ENCODE peak calls at places on chromosome 6, in seven cellular contexts. W is ascending aorta, Z is Peyer's patch, M is substantia nigra, I is sigmoid colon, F is right cardiac atrium, N is HCT116. Q is an unnamed sample.

GRCh38 chr6:69936674-69937363 is 70.5 kb downstream of the COL19A1 start:
- DNase-seq in M (no peak), I (no peak), F (no peak), N (no peak), W (peak; percentile 65), Z (no peak), Q (no peak)

GRCh38 chr6:130322673-130323268 is 43.0 kb upstream of the TMEM200A start:
- DNase-seq in W (peak; percentile 63), N (peak; percentile 48), M (peak; percentile 7), I (no peak), Z (peak; percentile 34), F (peak; percentile 19), Q (peak; percentile 58)

GRCh38 chr6:135145509-135145865 is 35.6 kb upstream of the MYB start:
- DNase-seq in W (no peak), I (no peak), N (no peak), F (no peak), Z (no peak), M (no peak), Q (no peak)

GRCh38 chr6:32210191-32210601 is 13.7 kb downstream of the NOTCH4 start:
- DNase-seq in N (no peak), F (no peak), M (no peak), Z (no peak), W (no peak), I (peak; percentile 24), Q (no peak)

GRCh38 chr6:100078509-100078908 is 84.5 kb upstream of the MCHR2 start:
- DNase-seq in F (no peak), I (no peak), M (peak; percentile 11), N (peak; percentile 32), W (no peak), Z (no peak), Q (no peak)

GRCh38 chr6:168286116-168286515 is 33.5 kb downstream of the DACT2 start:
- DNase-seq in F (no peak), N (no peak), M (no peak), Z (no peak), I (no peak), W (no peak), Q (no peak)

GRCh38 chr6:126198581-126198980 is 141.3 kb upstream of the CENPW start:
- DNase-seq in N (no peak), Z (no peak), F (no peak), I (no peak), M (no peak), W (no peak), Q (no peak)

GRCh38 chr6:109979033-109979921 is 1.2 kb downstream of the GPR6 start:
- DNase-seq in N (no peak), M (peak; percentile 66), W (no peak), F (no peak), Z (no peak), I (no peak), Q (no peak)

GRCh38 chr6:113980937-113981554 is 10.1 kb upstream of the HDAC2 start:
- DNase-seq in W (no peak), M (no peak), F (no peak), I (no peak), Z (no peak), N (no peak), Q (no peak)

DNA sequence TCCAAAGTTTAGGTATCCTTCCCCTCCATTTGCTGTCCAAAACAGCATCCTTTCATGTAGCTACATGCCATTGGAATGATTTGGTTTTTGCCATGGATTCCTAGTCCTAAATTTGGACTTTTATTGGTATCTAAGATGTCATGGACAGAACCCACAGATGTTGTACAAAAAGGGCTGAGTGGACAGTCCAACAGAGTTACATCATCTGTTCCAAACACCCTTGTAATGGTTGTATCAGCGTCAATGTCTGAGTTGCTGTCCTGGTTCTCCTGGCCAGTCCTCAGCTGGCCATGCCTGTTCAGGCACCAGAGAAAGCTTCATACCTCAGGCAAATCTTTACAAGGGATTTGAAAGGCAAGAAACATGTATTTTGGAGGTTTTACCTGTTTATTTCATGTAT is 191.3 kb downstream of the ESR1 start:
- DNase-seq in M (no peak), N (no peak), I (no peak), W (no peak), F (no peak), Z (no peak), Q (peak; percentile 26)
- H3K27ac ChIP-seq in M (no peak overlapping the region), N (no peak overlapping the region), I (no peak overlapping the region), W (no peak overlapping the region), F (no peak overlapping the region), Z (no peak overlapping the region), Q (peak overlapping the region; percentile 64)

GRCh38 chr6:74167506-74167905 is 471.5 kb downstream of the CD109 start:
- DNase-seq in I (no peak), M (no peak), N (no peak), F (no peak), W (no peak), Z (no peak), Q (no peak)
- H3K27ac ChIP-seq in I (no peak overlapping the region), M (no peak overlapping the region), N (no peak overlapping the region), F (no peak overlapping the region), W (no peak overlapping the region), Z (no peak overlapping the region), Q (no peak overlapping the region)

GRCh38 chr6:151100326-151100725 is 139.4 kb upstream of the AKAP12 start:
- DNase-seq in I (peak; percentile 2), W (no peak), Z (no peak), F (no peak), M (no peak), N (no peak), Q (no peak)
- H3K27ac ChIP-seq in I (no peak overlapping the region), W (peak overlapping the region; percentile 59), Z (no peak overlapping the region), F (no peak overlapping the region), M (no peak overlapping the region), N (no peak overlapping the region), Q (peak overlapping the region; percentile 57)

GRCh38 chr6:157768863-157769551 is 54.0 kb upstream of the SNX9 start:
- DNase-seq in N (no peak), F (no peak), M (no peak), Z (peak; percentile 51), I (no peak), W (no peak), Q (no peak)

GRCh38 chr6:157767757-157768156 is 55.3 kb upstream of the SNX9 start:
- DNase-seq in I (no peak), F (no peak), Z (no peak), N (no peak), M (no peak), W (no peak), Q (no peak)

GRCh38 chr6:157768304-157768703 is 54.7 kb upstream of the SNX9 start:
- DNase-seq in W (no peak), N (no peak), M (no peak), I (no peak), F (no peak), Z (no peak), Q (no peak)

GRCh38 chr6:157770946-157771345 is 52.1 kb upstream of the SNX9 start:
- DNase-seq in N (no peak), F (no peak), M (no peak), W (no peak), Z (no peak), I (no peak), Q (no peak)

GRCh38 chr6:157769776-157770430 is 53.1 kb upstream of the SNX9 start:
- DNase-seq in F (no peak), N (no peak), Z (no peak), I (no peak), W (no peak), M (no peak), Q (no peak)
- H3K27ac ChIP-seq in F (no peak overlapping the region), N (no peak overlapping the region), Z (no peak overlapping the region), I (no peak overlapping the region), W (peak overlapping the region; percentile 68), M (no peak overlapping the region), Q (no peak overlapping the region)

GRCh38 chr6:104640141-104640700 is 219.5 kb downstream of the HACE1 start:
- DNase-seq in W (no peak), Z (no peak), F (no peak), N (no peak), M (no peak), I (no peak), Q (no peak)

GRCh38 chr6:104642871-104643270 is 216.8 kb downstream of the HACE1 start:
- DNase-seq in M (no peak), N (no peak), Z (no peak), W (no peak), I (no peak), F (no peak), Q (no peak)

GRCh38 chr6:104640761-104641160 is 219.0 kb downstream of the HACE1 start:
- DNase-seq in N (no peak), W (no peak), F (no peak), Z (no peak), I (no peak), M (no peak), Q (no peak)

GRCh38 chr6:104639671-104640070 is 220.0 kb downstream of the HACE1 start:
- DNase-seq in N (no peak), I (no peak), W (no peak), M (no peak), F (no peak), Z (no peak), Q (no peak)

DNA sequence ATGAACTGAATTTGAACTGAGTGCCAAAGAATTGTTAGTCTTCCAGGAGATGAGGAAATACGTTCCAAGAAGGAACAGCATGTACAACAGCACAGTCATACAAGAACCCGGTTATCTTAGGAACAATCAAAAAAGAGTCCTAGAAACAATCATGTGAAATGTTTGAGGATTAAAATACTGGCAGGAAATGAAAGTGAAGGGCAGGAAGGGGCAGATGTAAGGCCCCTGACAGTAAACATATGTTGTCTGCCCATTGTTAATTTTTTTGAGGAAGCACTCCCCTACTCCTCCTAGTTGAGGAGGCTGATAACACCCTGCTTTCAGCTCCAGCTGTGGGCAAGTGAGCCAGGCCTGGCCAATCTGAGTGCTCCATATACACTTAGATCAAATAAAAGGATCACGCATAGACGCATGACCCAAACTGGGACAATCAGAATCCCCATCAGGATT is 220.9 kb downstream of the HACE1 start:
- DNase-seq in M (no peak), N (no peak), I (no peak), F (no peak), Z (no peak), W (no peak), Q (no peak)
- H3K27ac ChIP-seq in M (no peak overlapping the region), N (no peak overlapping the region), I (no peak overlapping the region), F (peak overlapping the region; percentile 22), Z (no peak overlapping the region), W (no peak overlapping the region), Q (peak overlapping the region; percentile 39)

Q was measured in uterus.